ENCODE peak calls at places on chromosomes 12 and 14, in ten cellular contexts. One of them, this sample, is unnamed.

GRCh38 chr12:94100254-94100653 is 48.1 kb upstream of the PLXNC1 start:
- DNase-seq in lower leg skin: peak
- DNase-seq in T-helper 17 cell: no peak
- DNase-seq in MV-4-11: no peak
- DNase-seq in putamen: no peak
- DNase-seq in ELR: peak
- DNase-seq in activated naive CD8-positive, alpha-beta T cell treated with anti-CD3 and anti-CD28 coated beads for 36 hours: no peak
- DNase-seq in HFFc6: no peak
- DNase-seq in mesothelial cell of epicardium: no peak
- DNase-seq in hypothalamus: no peak
- DNase-seq in this sample: peak

GRCh38 chr12:96425321-96425720 is 25.1 kb upstream of the CDK17 start:
- DNase-seq in lower leg skin: no peak
- DNase-seq in T-helper 17 cell: no peak
- DNase-seq in MV-4-11: peak
- DNase-seq in putamen: no peak
- DNase-seq in ELR: peak
- DNase-seq in activated naive CD8-positive, alpha-beta T cell treated with anti-CD3 and anti-CD28 coated beads for 36 hours: peak
- DNase-seq in HFFc6: peak
- DNase-seq in mesothelial cell of epicardium: no peak
- DNase-seq in hypothalamus: no peak
- DNase-seq in this sample: peak

GRCh38 chr12:122651520-122652224 is 51.5 kb downstream of the HCAR2 start:
- DNase-seq in lower leg skin: no peak
- DNase-seq in T-helper 17 cell: no peak
- DNase-seq in MV-4-11: no peak
- DNase-seq in putamen: no peak
- DNase-seq in ELR: no peak
- DNase-seq in activated naive CD8-positive, alpha-beta T cell treated with anti-CD3 and anti-CD28 coated beads for 36 hours: no peak
- DNase-seq in HFFc6: no peak
- DNase-seq in mesothelial cell of epicardium: no peak
- DNase-seq in hypothalamus: no peak
- DNase-seq in this sample: no peak

GRCh38 chr12:63845726-63846125 is 1.2 kb downstream of the SRGAP1 start:
- DNase-seq in lower leg skin: no peak
- DNase-seq in T-helper 17 cell: no peak
- DNase-seq in MV-4-11: no peak
- DNase-seq in putamen: no peak
- DNase-seq in ELR: peak
- DNase-seq in activated naive CD8-positive, alpha-beta T cell treated with anti-CD3 and anti-CD28 coated beads for 36 hours: no peak
- DNase-seq in HFFc6: peak
- DNase-seq in mesothelial cell of epicardium: no peak
- DNase-seq in hypothalamus: no peak
- DNase-seq in this sample: no peak

GRCh38 chr12:129762436-129762835 is 141.4 kb downstream of the TMEM132D start:
- DNase-seq in lower leg skin: no peak
- DNase-seq in T-helper 17 cell: no peak
- DNase-seq in MV-4-11: no peak
- DNase-seq in putamen: no peak
- DNase-seq in ELR: no peak
- DNase-seq in activated naive CD8-positive, alpha-beta T cell treated with anti-CD3 and anti-CD28 coated beads for 36 hours: no peak
- DNase-seq in HFFc6: no peak
- DNase-seq in mesothelial cell of epicardium: no peak
- DNase-seq in hypothalamus: no peak
- DNase-seq in this sample: no peak

GRCh38 chr14:105312973-105313372 is 1.6 kb upstream of the PACS2 start:
- DNase-seq in lower leg skin: no peak
- DNase-seq in T-helper 17 cell: no peak
- DNase-seq in MV-4-11: no peak
- DNase-seq in putamen: peak
- DNase-seq in ELR: no peak
- DNase-seq in activated naive CD8-positive, alpha-beta T cell treated with anti-CD3 and anti-CD28 coated beads for 36 hours: no peak
- DNase-seq in HFFc6: no peak
- DNase-seq in mesothelial cell of epicardium: peak
- DNase-seq in hypothalamus: peak
- DNase-seq in this sample: no peak

GRCh38 chr12:113208041-113208934 is 13.0 kb upstream of the TPCN1 start:
- DNase-seq in lower leg skin: peak
- DNase-seq in T-helper 17 cell: no peak
- DNase-seq in MV-4-11: peak
- DNase-seq in putamen: no peak
- DNase-seq in ELR: no peak
- DNase-seq in activated naive CD8-positive, alpha-beta T cell treated with anti-CD3 and anti-CD28 coated beads for 36 hours: peak
- DNase-seq in HFFc6: peak
- DNase-seq in mesothelial cell of epicardium: no peak
- DNase-seq in hypothalamus: no peak
- DNase-seq in this sample: no peak

GRCh38 chr14:73696466-73697390 is 17.5 kb downstream of the PNMA1 start:
- DNase-seq in lower leg skin: no peak
- DNase-seq in T-helper 17 cell: no peak
- DNase-seq in MV-4-11: peak
- DNase-seq in putamen: no peak
- DNase-seq in ELR: peak
- DNase-seq in activated naive CD8-positive, alpha-beta T cell treated with anti-CD3 and anti-CD28 coated beads for 36 hours: no peak
- DNase-seq in HFFc6: peak
- DNase-seq in mesothelial cell of epicardium: no peak
- DNase-seq in hypothalamus: no peak
- DNase-seq in this sample: no peak

GRCh38 chr14:36656769-36657408 is 4.8 kb upstream of the PAX9 start:
- DNase-seq in lower leg skin: no peak
- DNase-seq in T-helper 17 cell: no peak
- DNase-seq in MV-4-11: no peak
- DNase-seq in putamen: no peak
- DNase-seq in ELR: no peak
- DNase-seq in activated naive CD8-positive, alpha-beta T cell treated with anti-CD3 and anti-CD28 coated beads for 36 hours: no peak
- DNase-seq in HFFc6: no peak
- DNase-seq in mesothelial cell of epicardium: no peak
- DNase-seq in hypothalamus: no peak
- DNase-seq in this sample: no peak

GRCh38 chr12:63103489-63104131 is 47.4 kb downstream of the AVPR1A start:
- DNase-seq in lower leg skin: no peak
- DNase-seq in T-helper 17 cell: no peak
- DNase-seq in MV-4-11: no peak
- DNase-seq in putamen: peak
- DNase-seq in ELR: peak
- DNase-seq in activated naive CD8-positive, alpha-beta T cell treated with anti-CD3 and anti-CD28 coated beads for 36 hours: no peak
- DNase-seq in HFFc6: peak
- DNase-seq in mesothelial cell of epicardium: no peak
- DNase-seq in hypothalamus: no peak
- DNase-seq in this sample: no peak

GRCh38 chr14:54109521-54110120 is 153.0 kb upstream of the BMP4 start:
- DNase-seq in lower leg skin: no peak
- DNase-seq in T-helper 17 cell: no peak
- DNase-seq in MV-4-11: no peak
- DNase-seq in putamen: no peak
- DNase-seq in ELR: no peak
- DNase-seq in activated naive CD8-positive, alpha-beta T cell treated with anti-CD3 and anti-CD28 coated beads for 36 hours: no peak
- DNase-seq in HFFc6: no peak
- DNase-seq in mesothelial cell of epicardium: no peak
- DNase-seq in hypothalamus: no peak
- DNase-seq in this sample: no peak

GRCh38 chr12:42758806-42759205 is 169.3 kb upstream of the PRICKLE1 start:
- DNase-seq in lower leg skin: no peak
- DNase-seq in T-helper 17 cell: no peak
- DNase-seq in MV-4-11: no peak
- DNase-seq in putamen: no peak
- DNase-seq in ELR: no peak
- DNase-seq in activated naive CD8-positive, alpha-beta T cell treated with anti-CD3 and anti-CD28 coated beads for 36 hours: no peak
- DNase-seq in HFFc6: no peak
- DNase-seq in mesothelial cell of epicardium: no peak
- DNase-seq in hypothalamus: no peak
- DNase-seq in this sample: no peak

GRCh38 chr12:67107235-67107634 is 161.9 kb upstream of the CAND1 start:
- DNase-seq in lower leg skin: no peak
- DNase-seq in T-helper 17 cell: no peak
- DNase-seq in MV-4-11: no peak
- DNase-seq in putamen: no peak
- DNase-seq in ELR: no peak
- DNase-seq in activated naive CD8-positive, alpha-beta T cell treated with anti-CD3 and anti-CD28 coated beads for 36 hours: no peak
- DNase-seq in HFFc6: no peak
- DNase-seq in mesothelial cell of epicardium: no peak
- DNase-seq in hypothalamus: no peak
- DNase-seq in this sample: no peak

GRCh38 chr12:57813971-57814771 is 4.4 kb downstream of the AVIL start:
- DNase-seq in lower leg skin: no peak
- DNase-seq in T-helper 17 cell: no peak
- DNase-seq in MV-4-11: no peak
- DNase-seq in putamen: no peak
- DNase-seq in ELR: no peak
- DNase-seq in activated naive CD8-positive, alpha-beta T cell treated with anti-CD3 and anti-CD28 coated beads for 36 hours: no peak
- DNase-seq in HFFc6: no peak
- DNase-seq in mesothelial cell of epicardium: no peak
- DNase-seq in hypothalamus: no peak
- DNase-seq in this sample: peak

GRCh38 chr12:118010903-118011302 is 5.6 kb upstream of the RFC5 start:
- DNase-seq in lower leg skin: no peak
- DNase-seq in T-helper 17 cell: no peak
- DNase-seq in MV-4-11: no peak
- DNase-seq in putamen: no peak
- DNase-seq in ELR: no peak
- DNase-seq in activated naive CD8-positive, alpha-beta T cell treated with anti-CD3 and anti-CD28 coated beads for 36 hours: no peak
- DNase-seq in HFFc6: no peak
- DNase-seq in mesothelial cell of epicardium: no peak
- DNase-seq in hypothalamus: no peak
- DNase-seq in this sample: no peak

GRCh38 chr12:115294443-115295133 is 610.6 kb upstream of the TBX3 start:
- DNase-seq in lower leg skin: no peak
- DNase-seq in T-helper 17 cell: no peak
- DNase-seq in MV-4-11: no peak
- DNase-seq in putamen: no peak
- DNase-seq in ELR: no peak
- DNase-seq in activated naive CD8-positive, alpha-beta T cell treated with anti-CD3 and anti-CD28 coated beads for 36 hours: no peak
- DNase-seq in HFFc6: peak
- DNase-seq in mesothelial cell of epicardium: no peak
- DNase-seq in hypothalamus: no peak
- DNase-seq in this sample: peak

GRCh38 chr12:123150804-123151678 is at the start of gene PITPNM2:
- DNase-seq in lower leg skin: no peak
- DNase-seq in T-helper 17 cell: peak
- DNase-seq in MV-4-11: peak
- DNase-seq in putamen: no peak
- DNase-seq in ELR: peak
- DNase-seq in activated naive CD8-positive, alpha-beta T cell treated with anti-CD3 and anti-CD28 coated beads for 36 hours: peak
- DNase-seq in HFFc6: peak
- DNase-seq in mesothelial cell of epicardium: peak
- DNase-seq in hypothalamus: no peak
- DNase-seq in this sample: peak

GRCh38 chr14:104115131-104115600 is 23.2 kb upstream of the KIF26A start:
- DNase-seq in lower leg skin: no peak
- DNase-seq in T-helper 17 cell: no peak
- DNase-seq in MV-4-11: no peak
- DNase-seq in putamen: no peak
- DNase-seq in ELR: no peak
- DNase-seq in activated naive CD8-positive, alpha-beta T cell treated with anti-CD3 and anti-CD28 coated beads for 36 hours: no peak
- DNase-seq in HFFc6: no peak
- DNase-seq in mesothelial cell of epicardium: no peak
- DNase-seq in hypothalamus: no peak
- DNase-seq in this sample: no peak

GRCh38 chr12:3975652-3976051 is 102.5 kb upstream of the PARP11 start:
- DNase-seq in lower leg skin: no peak
- DNase-seq in T-helper 17 cell: no peak
- DNase-seq in MV-4-11: no peak
- DNase-seq in putamen: no peak
- DNase-seq in ELR: no peak
- DNase-seq in activated naive CD8-positive, alpha-beta T cell treated with anti-CD3 and anti-CD28 coated beads for 36 hours: no peak
- DNase-seq in HFFc6: no peak
- DNase-seq in mesothelial cell of epicardium: no peak
- DNase-seq in hypothalamus: no peak
- DNase-seq in this sample: no peak

GRCh38 chr12:65612440-65612839 is 211.8 kb upstream of the HMGA2 start:
- DNase-seq in lower leg skin: no peak
- DNase-seq in T-helper 17 cell: no peak
- DNase-seq in MV-4-11: no peak
- DNase-seq in putamen: no peak
- DNase-seq in ELR: peak
- DNase-seq in activated naive CD8-positive, alpha-beta T cell treated with anti-CD3 and anti-CD28 coated beads for 36 hours: no peak
- DNase-seq in HFFc6: no peak
- DNase-seq in mesothelial cell of epicardium: no peak
- DNase-seq in hypothalamus: no peak
- DNase-seq in this sample: no peak

GRCh38 chr12:132600048-132601032 is 10.0 kb downstream of the LRCOL1 start:
- DNase-seq in lower leg skin: peak
- DNase-seq in T-helper 17 cell: no peak
- DNase-seq in MV-4-11: peak
- DNase-seq in putamen: no peak
- DNase-seq in ELR: peak
- DNase-seq in activated naive CD8-positive, alpha-beta T cell treated with anti-CD3 and anti-CD28 coated beads for 36 hours: peak
- DNase-seq in HFFc6: peak
- DNase-seq in mesothelial cell of epicardium: no peak
- DNase-seq in hypothalamus: no peak
- DNase-seq in this sample: peak

GRCh38 chr14:67575684-67576083 is 24.4 kb downstream of the PIGH start:
- DNase-seq in lower leg skin: no peak
- DNase-seq in T-helper 17 cell: no peak
- DNase-seq in MV-4-11: peak
- DNase-seq in putamen: no peak
- DNase-seq in ELR: peak
- DNase-seq in activated naive CD8-positive, alpha-beta T cell treated with anti-CD3 and anti-CD28 coated beads for 36 hours: no peak
- DNase-seq in HFFc6: no peak
- DNase-seq in mesothelial cell of epicardium: no peak
- DNase-seq in hypothalamus: no peak
- DNase-seq in this sample: no peak

GRCh38 chr12:92139634-92140555 is 5.8 kb downstream of the BTG1 start:
- DNase-seq in lower leg skin: no peak
- DNase-seq in T-helper 17 cell: no peak
- DNase-seq in MV-4-11: no peak
- DNase-seq in putamen: no peak
- DNase-seq in ELR: peak
- DNase-seq in activated naive CD8-positive, alpha-beta T cell treated with anti-CD3 and anti-CD28 coated beads for 36 hours: no peak
- DNase-seq in HFFc6: peak
- DNase-seq in mesothelial cell of epicardium: no peak
- DNase-seq in hypothalamus: no peak
- DNase-seq in this sample: no peak

This sample was measured in uterus.